ENCODE peak calls at places on chromosome 14, in six cellular contexts. A is HCT116, Y is lower lobe of right lung, E is mammary epithelial cell, K is IMR-90, D is cardiac muscle cell. M is an unnamed sample.

GRCh38 chr14:103127861-103128598 is 4.8 kb downstream of the TNFAIP2 start:
- DNase-seq in A (no peak), Y (peak), E (no peak), K (no peak), D (no peak), M (no peak)

GRCh38 chr14:76710093-76711010 is 50.9 kb upstream of the VASH1 start:
- DNase-seq in A (peak), Y (no peak), E (peak), K (peak), D (peak), M (peak)

GRCh38 chr14:74765721-74766120 is 2.6 kb downstream of the YLPM1 start:
- DNase-seq in A (no peak), Y (no peak), E (no peak), K (no peak), D (no peak), M (no peak)

GRCh38 chr14:79584679-79585078 is 626.6 kb downstream of the DIO2 start:
- DNase-seq in A (no peak), Y (no peak), E (peak), K (peak), D (peak), M (peak)

GRCh38 chr14:71240154-71240553 is 332.9 kb downstream of the PCNX1 start:
- DNase-seq in A (no peak), Y (no peak), E (no peak), K (no peak), D (peak), M (no peak)

GRCh38 chr14:68079941-68080697 is 260.5 kb downstream of the RAD51B start:
- DNase-seq in A (no peak), Y (no peak), E (no peak), K (peak), D (no peak), M (no peak)

GRCh38 chr14:99037777-99038176 is 234.2 kb downstream of the BCL11B start:
- DNase-seq in A (no peak), Y (no peak), E (no peak), K (no peak), D (no peak), M (no peak)

GRCh38 chr14:51643137-51643536 is 8.6 kb upstream of the FRMD6 start:
- DNase-seq in A (no peak), Y (no peak), E (peak), K (peak), D (no peak), M (no peak)

GRCh38 chr14:61893371-61893940 is 131.2 kb downstream of the SNAPC1 start:
- DNase-seq in A (no peak), Y (no peak), E (no peak), K (no peak), D (no peak), M (no peak)

GRCh38 chr14:75277796-75278421 is 719 bp upstream of the FOS start:
- DNase-seq in A (no peak), Y (no peak), E (peak), K (peak), D (no peak), M (no peak)

GRCh38 chr14:64845878-64846277 is 33.8 kb downstream of the SPTB start:
- DNase-seq in A (no peak), Y (no peak), E (no peak), K (peak), D (no peak), M (no peak)

GRCh38 chr14:70782361-70782760 is 27.0 kb downstream of the MAP3K9 start:
- DNase-seq in A (no peak), Y (no peak), E (peak), K (peak), D (no peak), M (no peak)

GRCh38 chr14:20873370-20874177 is 17.6 kb upstream of the RNASE3 start:
- DNase-seq in A (peak), Y (peak), E (peak), K (peak), D (peak), M (peak)

GRCh38 chr14:93185333-93185688 is 194 bp downstream of the LYSET start:
- DNase-seq in A (no peak), Y (no peak), E (no peak), K (no peak), D (no peak), M (no peak)

GRCh38 chr14:57871487-57872080 is 5.7 kb upstream of the SLC35F4 start:
- DNase-seq in A (peak), Y (no peak), E (peak), K (peak), D (peak), M (peak)

GRCh38 chr14:20455355-20456300 is 602 bp downstream of the APEX1 start:
- DNase-seq in A (no peak), Y (no peak), E (peak), K (peak), D (peak), M (no peak)

GRCh38 chr14:32560213-32560857 is 231.2 kb downstream of the AKAP6 start:
- DNase-seq in A (peak), Y (no peak), E (peak), K (peak), D (peak), M (peak)

GRCh38 chr14:94388896-94389469 is 581 bp upstream of the SERPINA1 start:
- DNase-seq in A (no peak), Y (no peak), E (no peak), K (no peak), D (no peak), M (no peak)

GRCh38 chr14:22955702-22956575 is 951 bp downstream of the HAUS4 start:
- DNase-seq in A (no peak), Y (no peak), E (peak), K (no peak), D (no peak), M (no peak)

GRCh38 chr14:95260537-95261440 is 58.9 kb downstream of the CLMN start:
- DNase-seq in A (no peak), Y (no peak), E (peak), K (peak), D (peak), M (peak)

GRCh38 chr14:92439551-92440344 is 73.8 kb upstream of the RIN3 start:
- DNase-seq in A (no peak), Y (no peak), E (no peak), K (no peak), D (no peak), M (no peak)

GRCh38 chr14:96790211-96790610 is 7.0 kb upstream of the VRK1 start:
- DNase-seq in A (no peak), Y (no peak), E (no peak), K (no peak), D (no peak), M (no peak)

GRCh38 chr14:53570411-53571387 is 385.9 kb downstream of the BMP4 start:
- DNase-seq in A (no peak), Y (no peak), E (peak), K (no peak), D (no peak), M (no peak)

GRCh38 chr14:33897382-33897781 is 53.5 kb downstream of the EGLN3 start:
- DNase-seq in A (no peak), Y (no peak), E (no peak), K (no peak), D (no peak), M (no peak)

GRCh38 chr14:68795602-68796417 is 2.9 kb upstream of the ZFP36L1 start:
- DNase-seq in A (no peak), Y (peak), E (peak), K (peak), D (peak), M (peak)

GRCh38 chr14:68793734-68794129 is 865 bp upstream of the ZFP36L1 start:
- DNase-seq in A (no peak), Y (no peak), E (no peak), K (no peak), D (no peak), M (no peak)

GRCh38 chr14:57834961-57835360 is 30.9 kb downstream of the SLC35F4 start:
- DNase-seq in A (no peak), Y (no peak), E (no peak), K (no peak), D (no peak), M (no peak)

GRCh38 chr14:59919582-59920377 is at the start of gene LRRC9:
- DNase-seq in A (no peak), Y (peak), E (no peak), K (no peak), D (peak), M (peak)

GRCh38 chr14:78519863-78520262 is 349.7 kb downstream of the NRXN3 start:
- DNase-seq in A (no peak), Y (no peak), E (peak), K (peak), D (peak), M (peak)

GRCh38 chr14:36057452-36058142 is 118.9 kb downstream of the PTCSC3 start:
- DNase-seq in A (peak), Y (no peak), E (peak), K (no peak), D (peak), M (peak)

GRCh38 chr14:32738206-32738871 is 200.3 kb upstream of the NPAS3 start:
- DNase-seq in A (no peak), Y (no peak), E (peak), K (no peak), D (no peak), M (no peak)

GRCh38 chr14:99478133-99478532 is 2.5 kb downstream of the SETD3 start:
- DNase-seq in A (no peak), Y (no peak), E (no peak), K (no peak), D (no peak), M (no peak)

GRCh38 chr14:101836131-101836530 is 74.6 kb downstream of the PPP2R5C start:
- DNase-seq in A (no peak), Y (no peak), E (no peak), K (peak), D (peak), M (no peak)
- H3K4me3 ChIP-seq in A (no peak), Y (no peak), E (no peak), K (no peak), D (no peak), M (no peak)

GRCh38 chr14:106883218-106883692 is 1356.9 kb downstream of the TMEM121 start:
- DNase-seq in A (no peak), Y (no peak), E (no peak), K (no peak), D (no peak), M (peak)

GRCh38 chr14:106876711-106877110 is 1350.3 kb downstream of the TMEM121 start:
- DNase-seq in A (no peak), Y (no peak), E (no peak), K (no peak), D (no peak), M (no peak)

GRCh38 chr14:106875503-106875902 is 1349.1 kb downstream of the TMEM121 start:
- DNase-seq in A (no peak), Y (no peak), E (no peak), K (no peak), D (no peak), M (peak)

GRCh38 chr14:106877527-106877926 is 1351.1 kb downstream of the TMEM121 start:
- DNase-seq in A (no peak), Y (no peak), E (no peak), K (no peak), D (no peak), M (no peak)

GRCh38 chr14:106879241-106879640 is 1352.9 kb downstream of the TMEM121 start:
- DNase-seq in A (peak), Y (peak), E (peak), K (no peak), D (no peak), M (peak)
- TF ChIP-seq CTCF in A (peak), Y (peak), E (peak), K (peak), D (no peak), M (peak)

GRCh38 chr14:49769581-49770211 is 1.7 kb downstream of the KLHDC2 start:
- DNase-seq in A (no peak), Y (peak), E (no peak), K (no peak), D (no peak), M (peak)
- H3K4me3 ChIP-seq in A (peak), Y (peak), E (peak), K (peak), D (peak), M (peak)

GRCh38 chr14:90275820-90276219 is 19.5 kb downstream of the PSMC1 start:
- DNase-seq in A (no peak), Y (no peak), E (no peak), K (no peak), D (peak), M (no peak)

GRCh38 chr14:90278199-90279175 is 22.1 kb downstream of the PSMC1 start:
- DNase-seq in A (no peak), Y (no peak), E (no peak), K (no peak), D (no peak), M (no peak)

GRCh38 chr14:90275455-90275814 is 19.1 kb downstream of the PSMC1 start:
- DNase-seq in A (no peak), Y (no peak), E (no peak), K (no peak), D (no peak), M (no peak)

GRCh38 chr14:90277581-90278198 is 21.3 kb downstream of the PSMC1 start:
- DNase-seq in A (no peak), Y (no peak), E (no peak), K (no peak), D (no peak), M (no peak)

GRCh38 chr14:90276627-90277367 is 20.4 kb downstream of the PSMC1 start:
- DNase-seq in A (no peak), Y (peak), E (no peak), K (peak), D (peak), M (no peak)
- TF ChIP-seq CTCF in A (no peak), Y (no peak), E (no peak), K (no peak), D (no peak), M (no peak)

DNA sequence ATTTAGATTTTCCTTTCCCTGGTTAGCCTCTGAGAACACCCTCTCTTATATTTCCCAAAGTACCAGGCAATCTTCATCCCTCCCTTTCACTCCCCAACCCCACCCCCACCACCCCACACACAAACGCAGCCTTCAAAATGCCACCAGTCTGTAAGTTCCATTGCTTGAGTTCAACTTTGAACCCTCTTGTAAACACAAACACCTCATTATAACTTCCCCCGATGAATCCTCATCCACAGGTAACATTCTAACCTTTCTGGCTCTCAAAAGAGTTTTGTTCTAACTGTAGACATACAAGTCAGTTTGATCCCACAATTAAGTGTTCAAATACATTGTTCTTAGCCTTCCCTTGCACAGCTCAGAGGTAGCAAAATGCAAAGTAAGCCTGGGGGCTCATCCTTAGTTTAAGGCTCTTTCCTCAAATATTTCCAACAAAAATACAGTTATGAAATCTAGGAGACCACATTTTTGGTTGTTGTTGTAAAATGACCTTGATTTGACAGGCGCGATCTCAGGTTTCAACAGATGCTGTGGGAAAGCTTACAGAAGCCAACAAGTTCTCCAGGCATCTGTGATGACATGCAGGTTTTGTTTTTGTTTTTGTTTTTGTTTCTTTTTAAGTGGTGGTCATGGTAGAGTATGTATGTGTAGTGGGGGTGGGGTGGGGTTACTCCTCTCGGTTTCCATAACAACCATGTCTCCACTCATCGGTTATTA is 199.6 kb upstream of the FOXN3 start:
- DNase-seq in A (no peak), Y (no peak), E (no peak), K (peak), D (peak), M (peak)
- H3K4me3 ChIP-seq in A (no peak), Y (peak), E (no peak), K (no peak), D (peak), M (peak)

DNA sequence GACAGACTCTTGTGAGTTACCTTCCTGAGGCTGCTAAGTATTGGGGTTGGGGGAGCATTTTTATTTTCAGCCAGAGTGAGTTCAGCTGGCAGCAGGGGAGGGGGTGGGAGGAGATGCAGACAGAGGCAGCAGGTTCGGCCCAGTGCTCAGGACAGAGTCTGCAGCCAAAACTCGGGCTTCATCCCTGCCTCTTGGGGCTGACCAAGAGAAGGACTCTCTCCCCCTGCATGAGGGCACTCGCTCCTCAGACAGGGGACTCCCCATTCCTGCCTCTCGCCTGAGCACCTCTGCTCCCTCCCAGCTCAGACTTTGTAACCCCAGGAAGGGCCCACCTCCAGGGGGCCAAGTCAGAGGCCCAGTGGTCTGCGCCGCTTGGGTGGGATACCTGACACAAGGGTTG is 1.1 kb upstream of the AKT1 start:
- DNase-seq in A (no peak), Y (no peak), E (no peak), K (no peak), D (no peak), M (no peak)
- TF ChIP-seq CTCF in A (no peak), Y (no peak), E (no peak), K (no peak), D (no peak), M (no peak)